ENCODE peak calls at places on chromosome X, in seven cellular contexts. Q, R, V, L, B, Y and P are unnamed samples.

GRCh38 chrX:23483396-23483795 is 148.7 kb downstream of the PTCHD1 start:
- DNase-seq in Q (no peak), R (no peak), V (no peak), L (no peak), B (no peak), Y (no peak), P (no peak)

GRCh38 chrX:120014354-120015129 is 62.9 kb downstream of the RHOXF2B start:
- DNase-seq in Q (no peak), R (no peak), V (no peak), L (no peak), B (no peak), Y (no peak), P (no peak)

GRCh38 chrX:56763556-56764152 is 34.6 kb downstream of the NBDY start:
- DNase-seq in Q (no peak), R (no peak), V (no peak), L (peak; percentile 67), B (no peak), Y (no peak), P (no peak)

GRCh38 chrX:94545722-94546121 is 871.7 kb downstream of the FAM133A start:
- DNase-seq in Q (no peak), R (no peak), V (no peak), L (no peak), B (no peak), Y (no peak), P (no peak)

GRCh38 chrX:68462197-68462596 is 28.9 kb upstream of the OPHN1 start:
- DNase-seq in Q (no peak), R (no peak), V (no peak), L (no peak), B (no peak), Y (no peak), P (no peak)

GRCh38 chrX:47772764-47773163 is 63.9 kb upstream of the ZNF81 start:
- DNase-seq in Q (no peak), R (no peak), V (no peak), L (no peak), B (no peak), Y (no peak), P (no peak)

GRCh38 chrX:78366576-78366975 is 39.2 kb upstream of the CYSLTR1 start:
- DNase-seq in Q (no peak), R (no peak), V (no peak), L (no peak), B (no peak), Y (no peak), P (no peak)

GRCh38 chrX:11273544-11273943 is 19.7 kb upstream of the AMELX start:
- DNase-seq in Q (no peak), R (no peak), V (peak; percentile 16), L (no peak), B (no peak), Y (no peak), P (no peak)

GRCh38 chrX:120668357-120668756 is 38.5 kb upstream of the C1GALT1C1 start:
- DNase-seq in Q (no peak), R (no peak), V (no peak), L (no peak), B (no peak), Y (no peak), P (no peak)

GRCh38 chrX:72268601-72269365 is 8.3 kb downstream of the RPS4X start:
- DNase-seq in Q (no peak), R (no peak), V (peak; percentile 49), L (no peak), B (no peak), Y (no peak), P (no peak)

GRCh38 chrX:135484636-135485289 is 35.7 kb upstream of the INTS6L start:
- DNase-seq in Q (no peak), R (no peak), V (peak; percentile 31), L (peak; percentile 31), B (peak; percentile 10), Y (peak; percentile 63), P (no peak)

GRCh38 chrX:16712825-16713155 is 321 bp upstream of the CTPS2 start:
- DNase-seq in Q (no peak), R (no peak), V (no peak), L (no peak), B (no peak), Y (peak; percentile 52), P (no peak)

GRCh38 chrX:100635989-100636320 is 651 bp downstream of the TSPAN6 start:
- DNase-seq in Q (no peak), R (no peak), V (no peak), L (no peak), B (no peak), Y (peak; percentile 50), P (no peak)

GRCh38 chrX:8636442-8636841 is 95.5 kb downstream of the ANOS1 start:
- DNase-seq in Q (no peak), R (no peak), V (no peak), L (no peak), B (no peak), Y (peak; percentile 25), P (no peak)